ENCODE peak calls at places on chromosomes 3 and 15, in seven cellular contexts. One of them, this sample, is unnamed.

GRCh38 chr3:143888846-143889245 is 40.6 kb upstream of the SLC9A9 start:
- DNase-seq in neural progenitor cell: no peak
- DNase-seq in dermis blood vessel endothelial cell: no peak
- DNase-seq in prostate gland: no peak
- DNase-seq in HEK293T: no peak
- DNase-seq in GM12891: no peak
- DNase-seq in activated CD4-positive, CD25-positive, alpha-beta regulatory T cell: no peak
- DNase-seq in this sample: no peak

GRCh38 chr3:195847061-195847950 is 35.6 kb upstream of the MUC4 start:
- DNase-seq in neural progenitor cell: no peak
- DNase-seq in dermis blood vessel endothelial cell: no peak
- DNase-seq in prostate gland: no peak
- DNase-seq in HEK293T: no peak
- DNase-seq in GM12891: no peak
- DNase-seq in activated CD4-positive, CD25-positive, alpha-beta regulatory T cell: no peak
- DNase-seq in this sample: no peak

GRCh38 chr15:82646250-82647044 is 716 bp downstream of the CPEB1 start:
- DNase-seq in neural progenitor cell: peak; percentile 49
- DNase-seq in dermis blood vessel endothelial cell: no peak
- DNase-seq in prostate gland: no peak
- DNase-seq in HEK293T: no peak
- DNase-seq in GM12891: no peak
- DNase-seq in activated CD4-positive, CD25-positive, alpha-beta regulatory T cell: no peak
- DNase-seq in this sample: no peak

GRCh38 chr15:69679623-69680228 is 227.1 kb downstream of the RPLP1 start:
- DNase-seq in neural progenitor cell: no peak
- DNase-seq in dermis blood vessel endothelial cell: no peak
- DNase-seq in prostate gland: no peak
- DNase-seq in HEK293T: no peak
- DNase-seq in GM12891: no peak
- DNase-seq in activated CD4-positive, CD25-positive, alpha-beta regulatory T cell: no peak
- DNase-seq in this sample: no peak

GRCh38 chr3:176926034-176926433 is 271.2 kb downstream of the TBL1XR1 start:
- DNase-seq in neural progenitor cell: no peak
- DNase-seq in dermis blood vessel endothelial cell: no peak
- DNase-seq in prostate gland: no peak
- DNase-seq in HEK293T: no peak
- DNase-seq in GM12891: no peak
- DNase-seq in activated CD4-positive, CD25-positive, alpha-beta regulatory T cell: no peak
- DNase-seq in this sample: no peak

GRCh38 chr15:66843581-66843980 is 141.5 kb downstream of the SMAD6 start:
- DNase-seq in neural progenitor cell: no peak
- DNase-seq in dermis blood vessel endothelial cell: no peak
- DNase-seq in prostate gland: no peak
- DNase-seq in HEK293T: no peak
- DNase-seq in GM12891: no peak
- DNase-seq in activated CD4-positive, CD25-positive, alpha-beta regulatory T cell: no peak
- DNase-seq in this sample: no peak

GRCh38 chr3:46132565-46132964 is 75.5 kb downstream of the CCR1 start:
- DNase-seq in neural progenitor cell: no peak
- DNase-seq in dermis blood vessel endothelial cell: no peak
- DNase-seq in prostate gland: no peak
- DNase-seq in HEK293T: no peak
- DNase-seq in GM12891: no peak
- DNase-seq in activated CD4-positive, CD25-positive, alpha-beta regulatory T cell: no peak
- DNase-seq in this sample: no peak

GRCh38 chr15:101024709-101025108 is 105.6 kb downstream of the LRRK1 start:
- DNase-seq in neural progenitor cell: no peak
- DNase-seq in dermis blood vessel endothelial cell: no peak
- DNase-seq in prostate gland: no peak
- DNase-seq in HEK293T: no peak
- DNase-seq in GM12891: no peak
- DNase-seq in activated CD4-positive, CD25-positive, alpha-beta regulatory T cell: no peak
- DNase-seq in this sample: no peak

GRCh38 chr3:61532739-61533500 is 28.5 kb upstream of the PTPRG start:
- DNase-seq in neural progenitor cell: no peak
- DNase-seq in dermis blood vessel endothelial cell: no peak
- DNase-seq in prostate gland: no peak
- DNase-seq in HEK293T: no peak
- DNase-seq in GM12891: no peak
- DNase-seq in activated CD4-positive, CD25-positive, alpha-beta regulatory T cell: no peak
- DNase-seq in this sample: no peak

GRCh38 chr3:45309876-45310275 is 78.5 kb upstream of the LARS2 start:
- DNase-seq in neural progenitor cell: no peak
- DNase-seq in dermis blood vessel endothelial cell: no peak
- DNase-seq in prostate gland: no peak
- DNase-seq in HEK293T: no peak
- DNase-seq in GM12891: no peak
- DNase-seq in activated CD4-positive, CD25-positive, alpha-beta regulatory T cell: no peak
- DNase-seq in this sample: peak; percentile 54

GRCh38 chr3:34237946-34238345 is 439.5 kb downstream of the PDCD6IP start:
- DNase-seq in neural progenitor cell: no peak
- DNase-seq in dermis blood vessel endothelial cell: no peak
- DNase-seq in prostate gland: no peak
- DNase-seq in HEK293T: no peak
- DNase-seq in GM12891: no peak
- DNase-seq in activated CD4-positive, CD25-positive, alpha-beta regulatory T cell: no peak
- DNase-seq in this sample: peak; percentile 80

GRCh38 chr15:73900129-73900712 is 26.0 kb upstream of the LOXL1 start:
- DNase-seq in neural progenitor cell: no peak
- DNase-seq in dermis blood vessel endothelial cell: no peak
- DNase-seq in prostate gland: no peak
- DNase-seq in HEK293T: no peak
- DNase-seq in GM12891: no peak
- DNase-seq in activated CD4-positive, CD25-positive, alpha-beta regulatory T cell: no peak
- DNase-seq in this sample: peak; percentile 27

GRCh38 chr15:85312925-85313324 is 67.5 kb upstream of the AKAP13 start:
- DNase-seq in neural progenitor cell: no peak
- DNase-seq in dermis blood vessel endothelial cell: no peak
- DNase-seq in prostate gland: no peak
- DNase-seq in HEK293T: no peak
- DNase-seq in GM12891: no peak
- DNase-seq in activated CD4-positive, CD25-positive, alpha-beta regulatory T cell: no peak
- DNase-seq in this sample: peak; percentile 42

GRCh38 chr3:124633527-124633926 is 96.7 kb upstream of the UMPS start:
- DNase-seq in neural progenitor cell: no peak
- DNase-seq in dermis blood vessel endothelial cell: no peak
- DNase-seq in prostate gland: no peak
- DNase-seq in HEK293T: no peak
- DNase-seq in GM12891: no peak
- DNase-seq in activated CD4-positive, CD25-positive, alpha-beta regulatory T cell: no peak
- DNase-seq in this sample: no peak

GRCh38 chr3:159273608-159274007 is 471.8 kb downstream of the MFSD1 start:
- DNase-seq in neural progenitor cell: peak; percentile 81
- DNase-seq in dermis blood vessel endothelial cell: peak; percentile 79
- DNase-seq in prostate gland: no peak
- DNase-seq in HEK293T: peak; percentile 47
- DNase-seq in GM12891: no peak
- DNase-seq in activated CD4-positive, CD25-positive, alpha-beta regulatory T cell: no peak
- DNase-seq in this sample: peak; percentile 59

GRCh38 chr3:130826516-130826915 is 67.4 kb upstream of the ATP2C1 start:
- DNase-seq in neural progenitor cell: no peak
- DNase-seq in dermis blood vessel endothelial cell: no peak
- DNase-seq in prostate gland: no peak
- DNase-seq in HEK293T: no peak
- DNase-seq in GM12891: no peak
- DNase-seq in activated CD4-positive, CD25-positive, alpha-beta regulatory T cell: no peak
- DNase-seq in this sample: no peak

GRCh38 chr15:101489633-101490407 is at the start of gene PCSK6:
- DNase-seq in neural progenitor cell: peak; percentile 77
- DNase-seq in dermis blood vessel endothelial cell: peak; percentile 28
- DNase-seq in prostate gland: no peak
- DNase-seq in HEK293T: peak; percentile 92
- DNase-seq in GM12891: peak; percentile 56
- DNase-seq in activated CD4-positive, CD25-positive, alpha-beta regulatory T cell: no peak
- DNase-seq in this sample: peak; percentile 41

GRCh38 chr3:46892285-46893145 is 15.0 kb downstream of the PTH1R start:
- DNase-seq in neural progenitor cell: peak; percentile 93
- DNase-seq in dermis blood vessel endothelial cell: peak; percentile 78
- DNase-seq in prostate gland: peak; percentile 54
- DNase-seq in HEK293T: no peak
- DNase-seq in GM12891: no peak
- DNase-seq in activated CD4-positive, CD25-positive, alpha-beta regulatory T cell: no peak
- DNase-seq in this sample: no peak

GRCh38 chr15:58148633-58149032 is 10.5 kb downstream of the AQP9 start:
- DNase-seq in neural progenitor cell: no peak
- DNase-seq in dermis blood vessel endothelial cell: no peak
- DNase-seq in prostate gland: no peak
- DNase-seq in HEK293T: no peak
- DNase-seq in GM12891: no peak
- DNase-seq in activated CD4-positive, CD25-positive, alpha-beta regulatory T cell: no peak
- DNase-seq in this sample: no peak

GRCh38 chr3:171018151-171018935 is 8.2 kb downstream of the SLC2A2 start:
- DNase-seq in neural progenitor cell: peak; percentile 18
- DNase-seq in dermis blood vessel endothelial cell: peak; percentile 9
- DNase-seq in prostate gland: no peak
- DNase-seq in HEK293T: peak; percentile 38
- DNase-seq in GM12891: no peak
- DNase-seq in activated CD4-positive, CD25-positive, alpha-beta regulatory T cell: no peak
- DNase-seq in this sample: no peak

GRCh38 chr3:72337480-72337855 is 510.8 kb downstream of the SHQ1 start:
- DNase-seq in neural progenitor cell: no peak
- DNase-seq in dermis blood vessel endothelial cell: no peak
- DNase-seq in prostate gland: no peak
- DNase-seq in HEK293T: no peak
- DNase-seq in GM12891: no peak
- DNase-seq in activated CD4-positive, CD25-positive, alpha-beta regulatory T cell: no peak
- DNase-seq in this sample: no peak

GRCh38 chr3:101988591-101988990 is 139.3 kb downstream of the NFKBIZ start:
- DNase-seq in neural progenitor cell: no peak
- DNase-seq in dermis blood vessel endothelial cell: no peak
- DNase-seq in prostate gland: no peak
- DNase-seq in HEK293T: no peak
- DNase-seq in GM12891: no peak
- DNase-seq in activated CD4-positive, CD25-positive, alpha-beta regulatory T cell: no peak
- DNase-seq in this sample: no peak

GRCh38 chr15:99247063-99247462 is 2.3 kb downstream of the TTC23 start:
- DNase-seq in neural progenitor cell: no peak
- DNase-seq in dermis blood vessel endothelial cell: no peak
- DNase-seq in prostate gland: no peak
- DNase-seq in HEK293T: no peak
- DNase-seq in GM12891: no peak
- DNase-seq in activated CD4-positive, CD25-positive, alpha-beta regulatory T cell: no peak
- DNase-seq in this sample: no peak

GRCh38 chr3:119681279-119681678 is 4.1 kb upstream of the COX17 start:
- DNase-seq in neural progenitor cell: peak; percentile 25
- DNase-seq in dermis blood vessel endothelial cell: peak; percentile 73
- DNase-seq in prostate gland: no peak
- DNase-seq in HEK293T: no peak
- DNase-seq in GM12891: no peak
- DNase-seq in activated CD4-positive, CD25-positive, alpha-beta regulatory T cell: no peak
- DNase-seq in this sample: peak; percentile 36

GRCh38 chr15:69782809-69783208 is 314.9 kb downstream of the TLE3 start:
- DNase-seq in neural progenitor cell: no peak
- DNase-seq in dermis blood vessel endothelial cell: no peak
- DNase-seq in prostate gland: no peak
- DNase-seq in HEK293T: no peak
- DNase-seq in GM12891: no peak
- DNase-seq in activated CD4-positive, CD25-positive, alpha-beta regulatory T cell: no peak
- DNase-seq in this sample: no peak

GRCh38 chr15:89330119-89330518 is 4.5 kb downstream of the POLG start:
- DNase-seq in neural progenitor cell: no peak
- DNase-seq in dermis blood vessel endothelial cell: no peak
- DNase-seq in prostate gland: no peak
- DNase-seq in HEK293T: no peak
- DNase-seq in GM12891: no peak
- DNase-seq in activated CD4-positive, CD25-positive, alpha-beta regulatory T cell: no peak
- DNase-seq in this sample: no peak

GRCh38 chr3:42739401-42740158 is 33.5 kb downstream of the CCDC13 start:
- DNase-seq in neural progenitor cell: no peak
- DNase-seq in dermis blood vessel endothelial cell: no peak
- DNase-seq in prostate gland: no peak
- DNase-seq in HEK293T: no peak
- DNase-seq in GM12891: no peak
- DNase-seq in activated CD4-positive, CD25-positive, alpha-beta regulatory T cell: no peak
- DNase-seq in this sample: no peak

GRCh38 chr3:123105201-123106189 is 38.7 kb downstream of the PDIA5 start:
- DNase-seq in neural progenitor cell: peak; percentile 60
- DNase-seq in dermis blood vessel endothelial cell: no peak
- DNase-seq in prostate gland: no peak
- DNase-seq in HEK293T: no peak
- DNase-seq in GM12891: peak; percentile 46
- DNase-seq in activated CD4-positive, CD25-positive, alpha-beta regulatory T cell: no peak
- DNase-seq in this sample: no peak

GRCh38 chr3:41808152-41808551 is 153.8 kb downstream of the ULK4 start:
- DNase-seq in neural progenitor cell: no peak
- DNase-seq in dermis blood vessel endothelial cell: peak; percentile 2
- DNase-seq in prostate gland: no peak
- DNase-seq in HEK293T: no peak
- DNase-seq in GM12891: no peak
- DNase-seq in activated CD4-positive, CD25-positive, alpha-beta regulatory T cell: no peak
- DNase-seq in this sample: no peak

GRCh38 chr3:42752441-42752840 is 20.6 kb downstream of the CCDC13 start:
- DNase-seq in neural progenitor cell: no peak
- DNase-seq in dermis blood vessel endothelial cell: no peak
- DNase-seq in prostate gland: no peak
- DNase-seq in HEK293T: no peak
- DNase-seq in GM12891: no peak
- DNase-seq in activated CD4-positive, CD25-positive, alpha-beta regulatory T cell: no peak
- DNase-seq in this sample: no peak